ENCODE peak calls at places on chromosomes 1 and 21, in nine cellular contexts. O, B, D, L, P, W, H, Z and F are unnamed samples.
A peak's percentile ranks its signal among the peaks of the same experiment; 100 is the strongest.

GRCh38 chr1:195141294-195141693 is 1466.9 kb downstream of the KCNT2 start:
- DNase-seq in O (no peak), B (no peak), D (no peak), L (no peak), P (no peak), W (peak; percentile 2), H (no peak), Z (no peak), F (no peak)

GRCh38 chr1:93313026-93313425 is 32.7 kb upstream of the DR1 start:
- DNase-seq in O (no peak), B (no peak), D (no peak), L (no peak), P (no peak), W (no peak), H (no peak), Z (no peak), F (no peak)

GRCh38 chr1:237154173-237154572 is 112.2 kb downstream of the RYR2 start:
- DNase-seq in O (no peak), B (no peak), D (no peak), L (no peak), P (no peak), W (peak; percentile 52), H (no peak), Z (peak; percentile 1), F (no peak)

GRCh38 chr1:12165342-12165741 is 1.4 kb upstream of the TNFRSF1B start:
- DNase-seq in O (no peak), B (no peak), D (no peak), L (no peak), P (no peak), W (peak; percentile 9), H (no peak), Z (no peak), F (no peak)

GRCh38 chr1:221620437-221621384 is 121.2 kb downstream of the DUSP10 start:
- DNase-seq in O (no peak), B (no peak), D (no peak), L (no peak), P (no peak), W (peak; percentile 5), H (no peak), Z (peak; percentile 42), F (peak; percentile 21)

GRCh38 chr1:18603212-18603852 is 27.3 kb upstream of the PAX7 start:
- DNase-seq in O (no peak), B (no peak), D (no peak), L (no peak), P (no peak), W (no peak), H (no peak), Z (no peak), F (no peak)

GRCh38 chr1:204705888-204706837 is 20.6 kb upstream of the LRRN2 start:
- DNase-seq in O (no peak), B (no peak), D (no peak), L (no peak), P (no peak), W (no peak), H (no peak), Z (no peak), F (no peak)

GRCh38 chr1:228706305-228706704 is 29.0 kb upstream of the RHOU start:
- DNase-seq in O (no peak), B (no peak), D (no peak), L (no peak), P (no peak), W (no peak), H (no peak), Z (no peak), F (no peak)

GRCh38 chr21:25664462-25665070 is 25.5 kb downstream of the JAM2 start:
- DNase-seq in O (no peak), B (no peak), D (no peak), L (no peak), P (no peak), W (no peak), H (no peak), Z (peak; percentile 4), F (no peak)

GRCh38 chr21:46437511-46437910 is 21.2 kb upstream of the DIP2A start:
- DNase-seq in O (no peak), B (no peak), D (no peak), L (no peak), P (no peak), W (no peak), H (no peak), Z (no peak), F (no peak)

GRCh38 chr1:198492872-198493271 is 47.6 kb downstream of the ATP6V1G3 start:
- DNase-seq in O (no peak), B (no peak), D (no peak), L (no peak), P (no peak), W (peak; percentile 92), H (no peak), Z (peak; percentile 83), F (peak; percentile 44)

GRCh38 chr1:54380285-54380882 is 25.8 kb downstream of the SSBP3 start:
- DNase-seq in O (no peak), B (no peak), D (no peak), L (no peak), P (no peak), W (no peak), H (no peak), Z (no peak), F (no peak)

GRCh38 chr1:239587066-239587465 is 200.7 kb downstream of the CHRM3 start:
- DNase-seq in O (no peak), B (peak; percentile 10), D (no peak), L (no peak), P (no peak), W (peak; percentile 39), H (peak; percentile 2), Z (no peak), F (no peak)

GRCh38 chr1:165080253-165080896 is 276.1 kb downstream of the LMX1A start:
- DNase-seq in O (no peak), B (no peak), D (no peak), L (no peak), P (no peak), W (no peak), H (no peak), Z (no peak), F (no peak)

GRCh38 chr1:219278288-219278687 is 104.6 kb downstream of the LYPLAL1 start:
- DNase-seq in O (no peak), B (no peak), D (no peak), L (no peak), P (no peak), W (no peak), H (no peak), Z (peak; percentile 65), F (no peak)

GRCh38 chr1:241411056-241411775 is 54.2 kb upstream of the RGS7 start:
- DNase-seq in O (no peak), B (no peak), D (no peak), L (peak; percentile 56), P (no peak), W (no peak), H (no peak), Z (peak; percentile 82), F (peak; percentile 29)

GRCh38 chr1:235015291-235015990 is 113.2 kb downstream of the TOMM20 start:
- DNase-seq in O (no peak), B (no peak), D (no peak), L (no peak), P (no peak), W (no peak), H (peak; percentile 48), Z (no peak), F (no peak)

GRCh38 chr1:89022167-89022959 is at the start of gene GBP3:
- DNase-seq in O (no peak), B (no peak), D (no peak), L (peak; percentile 8), P (no peak), W (peak; percentile 81), H (no peak), Z (peak; percentile 79), F (peak; percentile 56)

GRCh38 chr1:53557369-53557768 is 98.2 kb downstream of the DMRTB1 start:
- DNase-seq in O (no peak), B (no peak), D (no peak), L (no peak), P (no peak), W (peak; percentile 19), H (no peak), Z (no peak), F (no peak)

GRCh38 chr1:58903450-58904298 is 119.8 kb upstream of the JUN start:
- DNase-seq in O (peak; percentile 96), B (peak; percentile 47), D (peak; percentile 68), L (peak; percentile 92), P (peak; percentile 64), W (peak; percentile 93), H (peak; percentile 76), Z (peak; percentile 93), F (peak; percentile 87)

GRCh38 chr1:6001992-6002576 is 9.9 kb upstream of the NPHP4 start:
- DNase-seq in O (peak; percentile 53), B (no peak), D (no peak), L (peak; percentile 62), P (no peak), W (no peak), H (no peak), Z (no peak), F (no peak)

GRCh38 chr1:59051007-59051406 is 245.9 kb upstream of the FGGY start:
- DNase-seq in O (no peak), B (no peak), D (no peak), L (no peak), P (no peak), W (no peak), H (no peak), Z (no peak), F (no peak)

GRCh38 chr21:44079446-44079845 is 27.8 kb upstream of the PWP2 start:
- DNase-seq in O (no peak), B (no peak), D (no peak), L (no peak), P (no peak), W (no peak), H (no peak), Z (no peak), F (no peak)

GRCh38 chr1:2978691-2979190 is 42.5 kb upstream of the ACTRT2 start:
- DNase-seq in O (no peak), B (no peak), D (no peak), L (no peak), P (no peak), W (no peak), H (no peak), Z (no peak), F (no peak)

GRCh38 chr1:153888518-153888917 is 34.3 kb downstream of the GATAD2B start:
- DNase-seq in O (no peak), B (no peak), D (peak; percentile 22), L (no peak), P (no peak), W (no peak), H (no peak), Z (peak; percentile 56), F (no peak)

GRCh38 chr1:97047412-97047793 is 325.8 kb downstream of the PTBP2 start:
- DNase-seq in O (no peak), B (no peak), D (no peak), L (no peak), P (no peak), W (no peak), H (no peak), Z (peak; percentile 32), F (peak; percentile 22)

GRCh38 chr1:177927021-177927596 is 42.7 kb downstream of the SEC16B start:
- DNase-seq in O (no peak), B (no peak), D (no peak), L (no peak), P (no peak), W (peak; percentile 97), H (no peak), Z (peak; percentile 92), F (peak; percentile 71)

GRCh38 chr1:158311066-158311465 is 20.3 kb downstream of the CD1B start:
- DNase-seq in O (no peak), B (no peak), D (no peak), L (no peak), P (no peak), W (no peak), H (no peak), Z (no peak), F (no peak)